ENCODE peak calls at places on chromosomes 7 and 10, in five cellular contexts. One of them, this sample, is unnamed.

GRCh38 chr10:78011065-78011464 is 18.2 kb downstream of the POLR3A start:
- ATAC-seq in CD4-positive, CD25-positive, alpha-beta regulatory T cell: no peak
- ATAC-seq in SK-N-SH treated with all-trans-retinoic acid at 6 μM for 48 hours: no peak
- ATAC-seq in RWPE2: no peak
- ATAC-seq in activated naive CD8-positive, alpha-beta T cell treated with anti-CD3 and anti-CD28 coated beads, Interleukin-2, amount 10 ng/mL, durations not matched to agents 7 days and 5 days: no peak
- ATAC-seq in this sample: no peak

GRCh38 chr7:92412745-92413144 is 34.5 kb upstream of the GATAD1 start:
- ATAC-seq in CD4-positive, CD25-positive, alpha-beta regulatory T cell: no peak
- ATAC-seq in SK-N-SH treated with all-trans-retinoic acid at 6 μM for 48 hours: no peak
- ATAC-seq in RWPE2: no peak
- ATAC-seq in activated naive CD8-positive, alpha-beta T cell treated with anti-CD3 and anti-CD28 coated beads, Interleukin-2, amount 10 ng/mL, durations not matched to agents 7 days and 5 days: no peak
- ATAC-seq in this sample: no peak

GRCh38 chr7:35680403-35681013 is 14.4 kb downstream of the HERPUD2 start:
- ATAC-seq in CD4-positive, CD25-positive, alpha-beta regulatory T cell: peak
- ATAC-seq in SK-N-SH treated with all-trans-retinoic acid at 6 μM for 48 hours: peak
- ATAC-seq in RWPE2: no peak
- ATAC-seq in activated naive CD8-positive, alpha-beta T cell treated with anti-CD3 and anti-CD28 coated beads, Interleukin-2, amount 10 ng/mL, durations not matched to agents 7 days and 5 days: peak
- ATAC-seq in this sample: no peak

GRCh38 chr7:91894781-91895480 is 14.4 kb upstream of the MTERF1 start:
- ATAC-seq in CD4-positive, CD25-positive, alpha-beta regulatory T cell: no peak
- ATAC-seq in SK-N-SH treated with all-trans-retinoic acid at 6 μM for 48 hours: peak
- ATAC-seq in RWPE2: no peak
- ATAC-seq in activated naive CD8-positive, alpha-beta T cell treated with anti-CD3 and anti-CD28 coated beads, Interleukin-2, amount 10 ng/mL, durations not matched to agents 7 days and 5 days: no peak
- ATAC-seq in this sample: no peak

GRCh38 chr7:31129067-31129466 is 77.0 kb downstream of the ADCYAP1R1 start:
- ATAC-seq in CD4-positive, CD25-positive, alpha-beta regulatory T cell: no peak
- ATAC-seq in SK-N-SH treated with all-trans-retinoic acid at 6 μM for 48 hours: peak
- ATAC-seq in RWPE2: peak
- ATAC-seq in activated naive CD8-positive, alpha-beta T cell treated with anti-CD3 and anti-CD28 coated beads, Interleukin-2, amount 10 ng/mL, durations not matched to agents 7 days and 5 days: no peak
- ATAC-seq in this sample: no peak

GRCh38 chr10:82969405-82969804 is 1094.4 kb downstream of the NRG3 start:
- ATAC-seq in CD4-positive, CD25-positive, alpha-beta regulatory T cell: no peak
- ATAC-seq in SK-N-SH treated with all-trans-retinoic acid at 6 μM for 48 hours: peak
- ATAC-seq in RWPE2: no peak
- ATAC-seq in activated naive CD8-positive, alpha-beta T cell treated with anti-CD3 and anti-CD28 coated beads, Interleukin-2, amount 10 ng/mL, durations not matched to agents 7 days and 5 days: no peak
- ATAC-seq in this sample: no peak

GRCh38 chr7:142428094-142428493 is 170.2 kb upstream of the PRSS58 start:
- ATAC-seq in CD4-positive, CD25-positive, alpha-beta regulatory T cell: no peak
- ATAC-seq in SK-N-SH treated with all-trans-retinoic acid at 6 μM for 48 hours: no peak
- ATAC-seq in RWPE2: no peak
- ATAC-seq in activated naive CD8-positive, alpha-beta T cell treated with anti-CD3 and anti-CD28 coated beads, Interleukin-2, amount 10 ng/mL, durations not matched to agents 7 days and 5 days: no peak
- ATAC-seq in this sample: no peak

GRCh38 chr7:36283711-36284130 is 105.9 kb upstream of the ANLN start:
- ATAC-seq in CD4-positive, CD25-positive, alpha-beta regulatory T cell: peak
- ATAC-seq in SK-N-SH treated with all-trans-retinoic acid at 6 μM for 48 hours: no peak
- ATAC-seq in RWPE2: no peak
- ATAC-seq in activated naive CD8-positive, alpha-beta T cell treated with anti-CD3 and anti-CD28 coated beads, Interleukin-2, amount 10 ng/mL, durations not matched to agents 7 days and 5 days: no peak
- ATAC-seq in this sample: peak

GRCh38 chr7:131231381-131232220 is 96.1 kb upstream of the MKLN1 start:
- ATAC-seq in CD4-positive, CD25-positive, alpha-beta regulatory T cell: peak
- ATAC-seq in SK-N-SH treated with all-trans-retinoic acid at 6 μM for 48 hours: no peak
- ATAC-seq in RWPE2: no peak
- ATAC-seq in activated naive CD8-positive, alpha-beta T cell treated with anti-CD3 and anti-CD28 coated beads, Interleukin-2, amount 10 ng/mL, durations not matched to agents 7 days and 5 days: peak
- ATAC-seq in this sample: peak

GRCh38 chr7:87456247-87456646 is 19.2 kb downstream of the ABCB4 start:
- ATAC-seq in CD4-positive, CD25-positive, alpha-beta regulatory T cell: no peak
- ATAC-seq in SK-N-SH treated with all-trans-retinoic acid at 6 μM for 48 hours: no peak
- ATAC-seq in RWPE2: no peak
- ATAC-seq in activated naive CD8-positive, alpha-beta T cell treated with anti-CD3 and anti-CD28 coated beads, Interleukin-2, amount 10 ng/mL, durations not matched to agents 7 days and 5 days: no peak
- ATAC-seq in this sample: no peak

GRCh38 chr7:131300572-131301466 is 26.9 kb upstream of the MKLN1 start:
- ATAC-seq in CD4-positive, CD25-positive, alpha-beta regulatory T cell: no peak
- ATAC-seq in SK-N-SH treated with all-trans-retinoic acid at 6 μM for 48 hours: no peak
- ATAC-seq in RWPE2: no peak
- ATAC-seq in activated naive CD8-positive, alpha-beta T cell treated with anti-CD3 and anti-CD28 coated beads, Interleukin-2, amount 10 ng/mL, durations not matched to agents 7 days and 5 days: no peak
- ATAC-seq in this sample: no peak

GRCh38 chr7:72037494-72037893 is 374.6 kb downstream of the CALN1 start:
- ATAC-seq in CD4-positive, CD25-positive, alpha-beta regulatory T cell: no peak
- ATAC-seq in SK-N-SH treated with all-trans-retinoic acid at 6 μM for 48 hours: no peak
- ATAC-seq in RWPE2: no peak
- ATAC-seq in activated naive CD8-positive, alpha-beta T cell treated with anti-CD3 and anti-CD28 coated beads, Interleukin-2, amount 10 ng/mL, durations not matched to agents 7 days and 5 days: no peak
- ATAC-seq in this sample: no peak

GRCh38 chr10:63424576-63424975 is 41.2 kb downstream of the JMJD1C start:
- ATAC-seq in CD4-positive, CD25-positive, alpha-beta regulatory T cell: no peak
- ATAC-seq in SK-N-SH treated with all-trans-retinoic acid at 6 μM for 48 hours: no peak
- ATAC-seq in RWPE2: no peak
- ATAC-seq in activated naive CD8-positive, alpha-beta T cell treated with anti-CD3 and anti-CD28 coated beads, Interleukin-2, amount 10 ng/mL, durations not matched to agents 7 days and 5 days: no peak
- ATAC-seq in this sample: no peak

GRCh38 chr10:16381083-16381482 is 55.7 kb upstream of the PTER start:
- ATAC-seq in CD4-positive, CD25-positive, alpha-beta regulatory T cell: no peak
- ATAC-seq in SK-N-SH treated with all-trans-retinoic acid at 6 μM for 48 hours: no peak
- ATAC-seq in RWPE2: peak
- ATAC-seq in activated naive CD8-positive, alpha-beta T cell treated with anti-CD3 and anti-CD28 coated beads, Interleukin-2, amount 10 ng/mL, durations not matched to agents 7 days and 5 days: no peak
- ATAC-seq in this sample: peak

GRCh38 chr10:44809652-44810051 is 101.5 kb upstream of the TMEM72 start:
- ATAC-seq in CD4-positive, CD25-positive, alpha-beta regulatory T cell: no peak
- ATAC-seq in SK-N-SH treated with all-trans-retinoic acid at 6 μM for 48 hours: no peak
- ATAC-seq in RWPE2: no peak
- ATAC-seq in activated naive CD8-positive, alpha-beta T cell treated with anti-CD3 and anti-CD28 coated beads, Interleukin-2, amount 10 ng/mL, durations not matched to agents 7 days and 5 days: no peak
- ATAC-seq in this sample: no peak

GRCh38 chr7:5779108-5779507 is 2.4 kb downstream of the RNF216 start:
- ATAC-seq in CD4-positive, CD25-positive, alpha-beta regulatory T cell: no peak
- ATAC-seq in SK-N-SH treated with all-trans-retinoic acid at 6 μM for 48 hours: no peak
- ATAC-seq in RWPE2: no peak
- ATAC-seq in activated naive CD8-positive, alpha-beta T cell treated with anti-CD3 and anti-CD28 coated beads, Interleukin-2, amount 10 ng/mL, durations not matched to agents 7 days and 5 days: no peak
- ATAC-seq in this sample: no peak

GRCh38 chr7:22543169-22543568 is 43.2 kb upstream of the STEAP1B start:
- ATAC-seq in CD4-positive, CD25-positive, alpha-beta regulatory T cell: no peak
- ATAC-seq in SK-N-SH treated with all-trans-retinoic acid at 6 μM for 48 hours: no peak
- ATAC-seq in RWPE2: no peak
- ATAC-seq in activated naive CD8-positive, alpha-beta T cell treated with anti-CD3 and anti-CD28 coated beads, Interleukin-2, amount 10 ng/mL, durations not matched to agents 7 days and 5 days: no peak
- ATAC-seq in this sample: no peak

GRCh38 chr10:63094405-63094804 is 38.7 kb upstream of the NRBF2 start:
- ATAC-seq in CD4-positive, CD25-positive, alpha-beta regulatory T cell: no peak
- ATAC-seq in SK-N-SH treated with all-trans-retinoic acid at 6 μM for 48 hours: no peak
- ATAC-seq in RWPE2: peak
- ATAC-seq in activated naive CD8-positive, alpha-beta T cell treated with anti-CD3 and anti-CD28 coated beads, Interleukin-2, amount 10 ng/mL, durations not matched to agents 7 days and 5 days: no peak
- ATAC-seq in this sample: no peak

GRCh38 chr7:636396-636795 is 90.1 kb upstream of the DNAAF5 start:
- ATAC-seq in CD4-positive, CD25-positive, alpha-beta regulatory T cell: peak
- ATAC-seq in SK-N-SH treated with all-trans-retinoic acid at 6 μM for 48 hours: peak
- ATAC-seq in RWPE2: no peak
- ATAC-seq in activated naive CD8-positive, alpha-beta T cell treated with anti-CD3 and anti-CD28 coated beads, Interleukin-2, amount 10 ng/mL, durations not matched to agents 7 days and 5 days: peak
- ATAC-seq in this sample: peak

GRCh38 chr7:1931248-1931950 is 261.3 kb downstream of the ELFN1 start:
- ATAC-seq in CD4-positive, CD25-positive, alpha-beta regulatory T cell: no peak
- ATAC-seq in SK-N-SH treated with all-trans-retinoic acid at 6 μM for 48 hours: no peak
- ATAC-seq in RWPE2: peak
- ATAC-seq in activated naive CD8-positive, alpha-beta T cell treated with anti-CD3 and anti-CD28 coated beads, Interleukin-2, amount 10 ng/mL, durations not matched to agents 7 days and 5 days: no peak
- ATAC-seq in this sample: no peak

GRCh38 chr7:10239643-10240345 is 733.9 kb upstream of the PHF14 start:
- ATAC-seq in CD4-positive, CD25-positive, alpha-beta regulatory T cell: no peak
- ATAC-seq in SK-N-SH treated with all-trans-retinoic acid at 6 μM for 48 hours: no peak
- ATAC-seq in RWPE2: no peak
- ATAC-seq in activated naive CD8-positive, alpha-beta T cell treated with anti-CD3 and anti-CD28 coated beads, Interleukin-2, amount 10 ng/mL, durations not matched to agents 7 days and 5 days: no peak
- ATAC-seq in this sample: no peak

GRCh38 chr10:86681047-86681446 is 12.7 kb downstream of the LDB3 start:
- ATAC-seq in CD4-positive, CD25-positive, alpha-beta regulatory T cell: peak
- ATAC-seq in SK-N-SH treated with all-trans-retinoic acid at 6 μM for 48 hours: peak
- ATAC-seq in RWPE2: peak
- ATAC-seq in activated naive CD8-positive, alpha-beta T cell treated with anti-CD3 and anti-CD28 coated beads, Interleukin-2, amount 10 ng/mL, durations not matched to agents 7 days and 5 days: no peak
- ATAC-seq in this sample: no peak

This sample was measured in esophagus mucosa.